ENCODE peak calls at places on chromosomes 5 and 9, in seven cellular contexts. One of them, this sample, is unnamed.

GRCh38 chr9:109244179-109245132 is 76.4 kb downstream of the EPB41L4B start:
- DNase-seq in fibroblast of the aortic adventitia: peak; percentile 72
- DNase-seq in NCI-H748 treated with DMSO at 0.1 percent for 48 hours: peak; percentile 35
- DNase-seq in NCI-H1092: peak; percentile 75
- DNase-seq in NAMALWA: peak; percentile 81
- DNase-seq in renal cortical epithelial cell: peak; percentile 61
- DNase-seq in kidney glomerular epithelial cell: peak; percentile 25
- DNase-seq in this sample: no peak

GRCh38 chr9:101795147-101795546 is 56.7 kb upstream of the GRIN3A start:
- DNase-seq in fibroblast of the aortic adventitia: no peak
- DNase-seq in kidney glomerular epithelial cell: no peak
- DNase-seq in NCI-H748 treated with DMSO at 0.1 percent for 48 hours: no peak
- DNase-seq in NCI-H1092: no peak
- DNase-seq in NAMALWA: no peak
- DNase-seq in renal cortical epithelial cell: no peak
- DNase-seq in this sample: no peak

GRCh38 chr9:137088121-137088520 is 1.3 kb downstream of the MAN1B1 start:
- DNase-seq in NCI-H748 treated with DMSO at 0.1 percent for 48 hours: no peak
- DNase-seq in NAMALWA: no peak
- DNase-seq in renal cortical epithelial cell: no peak
- DNase-seq in kidney glomerular epithelial cell: no peak
- DNase-seq in fibroblast of the aortic adventitia: no peak
- DNase-seq in NCI-H1092: no peak
- DNase-seq in this sample: no peak

GRCh38 chr9:95067057-95067456 is 250.5 kb downstream of the FANCC start:
- DNase-seq in NAMALWA: no peak
- DNase-seq in renal cortical epithelial cell: no peak
- DNase-seq in NCI-H1092: no peak
- DNase-seq in NCI-H748 treated with DMSO at 0.1 percent for 48 hours: no peak
- DNase-seq in fibroblast of the aortic adventitia: no peak
- DNase-seq in kidney glomerular epithelial cell: no peak
- DNase-seq in this sample: no peak

GRCh38 chr9:91924090-91924489 is 25.9 kb downstream of the ROR2 start:
- DNase-seq in NAMALWA: no peak
- DNase-seq in NCI-H1092: no peak
- DNase-seq in kidney glomerular epithelial cell: no peak
- DNase-seq in fibroblast of the aortic adventitia: no peak
- DNase-seq in NCI-H748 treated with DMSO at 0.1 percent for 48 hours: no peak
- DNase-seq in renal cortical epithelial cell: no peak
- DNase-seq in this sample: no peak

GRCh38 chr9:16289639-16290038 is 580.8 kb downstream of the BNC2 start:
- DNase-seq in fibroblast of the aortic adventitia: no peak
- DNase-seq in NAMALWA: no peak
- DNase-seq in renal cortical epithelial cell: no peak
- DNase-seq in kidney glomerular epithelial cell: no peak
- DNase-seq in NCI-H748 treated with DMSO at 0.1 percent for 48 hours: no peak
- DNase-seq in NCI-H1092: no peak
- DNase-seq in this sample: no peak

GRCh38 chr5:164377746-164378145 is 872.3 kb downstream of the MAT2B start:
- DNase-seq in renal cortical epithelial cell: peak; percentile 2
- DNase-seq in NCI-H1092: no peak
- DNase-seq in fibroblast of the aortic adventitia: no peak
- DNase-seq in NAMALWA: no peak
- DNase-seq in kidney glomerular epithelial cell: no peak
- DNase-seq in NCI-H748 treated with DMSO at 0.1 percent for 48 hours: no peak
- DNase-seq in this sample: no peak

GRCh38 chr5:54663876-54664275 is 146.3 kb downstream of the SNX18 start:
- DNase-seq in NCI-H748 treated with DMSO at 0.1 percent for 48 hours: no peak
- DNase-seq in NCI-H1092: no peak
- DNase-seq in fibroblast of the aortic adventitia: peak; percentile 98
- DNase-seq in NAMALWA: no peak
- DNase-seq in kidney glomerular epithelial cell: peak; percentile 80
- DNase-seq in renal cortical epithelial cell: peak; percentile 83
- DNase-seq in this sample: peak; percentile 6

GRCh38 chr9:88583901-88584596 is 49.1 kb downstream of the NXNL2 start:
- DNase-seq in NAMALWA: no peak
- DNase-seq in NCI-H748 treated with DMSO at 0.1 percent for 48 hours: no peak
- DNase-seq in fibroblast of the aortic adventitia: peak; percentile 98
- DNase-seq in NCI-H1092: no peak
- DNase-seq in renal cortical epithelial cell: no peak
- DNase-seq in kidney glomerular epithelial cell: no peak
- DNase-seq in this sample: no peak

This sample was measured in epithelial cell of prostate.